ENCODE peak calls at places on chromosomes 2 and 18, in five cellular contexts. L is heart right ventricle; V is heart left ventricle; F is CD4-positive, alpha-beta memory T cell; Y is HCT116. D is an unnamed sample.

GRCh38 chr2:70381235-70381634 is 79.4 kb upstream of the FAM136A start:
- DNase-seq in L (no peak), V (no peak), F (no peak), Y (no peak), D (no peak)

GRCh38 chr2:9803023-9803805 is 40.1 kb upstream of the TAF1B start:
- DNase-seq in L (no peak), V (no peak), F (no peak), Y (no peak), D (no peak)

GRCh38 chr2:80326214-80326613 is 21.7 kb upstream of the LRRTM1 start:
- DNase-seq in L (peak; percentile 17), V (no peak), F (no peak), Y (no peak), D (no peak)

GRCh38 chr2:57373530-57373929 is 673.1 kb upstream of the VRK2 start:
- DNase-seq in L (no peak), V (no peak), F (no peak), Y (peak; percentile 70), D (no peak)

GRCh38 chr2:156405586-156405985 is 30.6 kb upstream of the GPD2 start:
- DNase-seq in L (no peak), V (no peak), F (no peak), Y (no peak), D (no peak)

GRCh38 chr2:68912732-68913131 is 40.0 kb downstream of the GKN2 start:
- DNase-seq in L (no peak), V (no peak), F (peak; percentile 48), Y (no peak), D (peak; percentile 18)

GRCh38 chr2:188328419-188328818 is 36.7 kb downstream of the GULP1 start:
- DNase-seq in L (no peak), V (no peak), F (no peak), Y (no peak), D (no peak)

GRCh38 chr2:102064679-102065674 is 73.2 kb downstream of the IL1R2 start:
- DNase-seq in L (no peak), V (no peak), F (no peak), Y (no peak), D (no peak)

GRCh38 chr2:105405291-105405690 is 6.4 kb upstream of the FHL2 start:
- DNase-seq in L (no peak), V (no peak), F (no peak), Y (no peak), D (no peak)

GRCh38 chr2:33492735-33493134 is 16.3 kb downstream of the RASGRP3 start:
- DNase-seq in L (no peak), V (no peak), F (no peak), Y (no peak), D (no peak)

GRCh38 chr2:181072486-181072885 is 92.1 kb downstream of the UBE2E3 start:
- DNase-seq in L (no peak), V (no peak), F (no peak), Y (no peak), D (no peak)

GRCh38 chr2:190524928-190525327 is 9.6 kb downstream of the NEMP2 start:
- DNase-seq in L (no peak), V (no peak), F (no peak), Y (no peak), D (no peak)

GRCh38 chr2:190802133-190802532 is 78.5 kb upstream of the GLS start:
- DNase-seq in L (no peak), V (no peak), F (no peak), Y (no peak), D (no peak)

GRCh38 chr18:28086530-28087172 is 90.3 kb downstream of the CDH2 start:
- DNase-seq in L (no peak), V (no peak), F (no peak), Y (no peak), D (no peak)

GRCh38 chr18:77803024-77803423 is 553.4 kb downstream of the GALR1 start:
- DNase-seq in L (no peak), V (no peak), F (no peak), Y (no peak), D (no peak)

GRCh38 chr2:182852787-182853186 is 13.7 kb downstream of the FRZB start:
- DNase-seq in L (no peak), V (no peak), F (no peak), Y (no peak), D (no peak)

GRCh38 chr2:225379861-225380260 is 19.6 kb upstream of the NYAP2 start:
- DNase-seq in L (no peak), V (no peak), F (no peak), Y (no peak), D (no peak)

GRCh38 chr2:54106631-54107454 is 8.6 kb upstream of the ACYP2 start:
- DNase-seq in L (peak; percentile 36), V (no peak), F (peak; percentile 55), Y (peak; percentile 53), D (no peak)

GRCh38 chr2:60958800-60959199 is 58.7 kb upstream of the PEX13 start:
- DNase-seq in L (no peak), V (no peak), F (no peak), Y (no peak), D (no peak)

GRCh38 chr18:32714571-32715148 is 58.2 kb downstream of the KLHL14 start:
- DNase-seq in L (peak; percentile 33), V (no peak), F (no peak), Y (peak; percentile 28), D (no peak)

GRCh38 chr2:230933521-230934180 is 8.6 kb upstream of the GPR55 start:
- DNase-seq in L (no peak), V (peak; percentile 17), F (no peak), Y (no peak), D (no peak)

GRCh38 chr2:112074506-112074905 is 19.4 kb downstream of the TMEM87B start:
- DNase-seq in L (no peak), V (no peak), F (no peak), Y (no peak), D (no peak)

GRCh38 chr2:199883474-199884212 is 27.4 kb upstream of the C2orf69 start:
- DNase-seq in L (no peak), V (no peak), F (no peak), Y (no peak), D (no peak)

GRCh38 chr2:14720319-14720718 is 87.8 kb downstream of the LRATD1 start:
- DNase-seq in L (no peak), V (no peak), F (no peak), Y (no peak), D (no peak)

GRCh38 chr2:79580175-79580574 is 67.3 kb downstream of the CTNNA2 start:
- DNase-seq in L (no peak), V (no peak), F (no peak), Y (no peak), D (no peak)

GRCh38 chr2:181891966-181892794 is 650 bp downstream of the ITPRID2 start:
- DNase-seq in L (peak; percentile 70), V (peak; percentile 78), F (peak; percentile 60), Y (peak; percentile 69), D (peak; percentile 24)

GRCh38 chr18:29849145-29849544 is 1193.4 kb downstream of the DSC3 start:
- DNase-seq in L (no peak), V (no peak), F (no peak), Y (no peak), D (no peak)

GRCh38 chr2:66271777-66272176 is 163.1 kb upstream of the MEIS1 start:
- DNase-seq in L (no peak), V (no peak), F (no peak), Y (no peak), D (no peak)

GRCh38 chr2:37084797-37085196 is 479 bp downstream of the GPATCH11 start:
- DNase-seq in L (no peak), V (no peak), F (no peak), Y (no peak), D (no peak)

GRCh38 chr2:219723311-219723710 is 95.9 kb downstream of the SLC4A3 start:
- DNase-seq in L (no peak), V (no peak), F (no peak), Y (no peak), D (no peak)

GRCh38 chr2:191696001-191696400 is 18.1 kb downstream of the NABP1 start:
- DNase-seq in L (peak; percentile 51), V (no peak), F (no peak), Y (no peak), D (no peak)

GRCh38 chr2:85811173-85811849 is 57.5 kb downstream of the ATOH8 start:
- DNase-seq in L (peak; percentile 61), V (peak; percentile 63), F (no peak), Y (no peak), D (no peak)

GRCh38 chr2:163266772-163267171 is 428.2 kb upstream of the KCNH7 start:
- DNase-seq in L (no peak), V (no peak), F (no peak), Y (no peak), D (no peak)

GRCh38 chr2:124810132-124810531 is 785.0 kb downstream of the CNTNAP5 start:
- DNase-seq in L (peak; percentile 39), V (peak; percentile 26), F (no peak), Y (no peak), D (no peak)

GRCh38 chr2:23036683-23037082 is 348.3 kb upstream of the KLHL29 start:
- DNase-seq in L (no peak), V (no peak), F (no peak), Y (no peak), D (no peak)

GRCh38 chr2:23042176-23042909 is 342.6 kb upstream of the KLHL29 start:
- DNase-seq in L (peak; percentile 12), V (peak; percentile 24), F (no peak), Y (no peak), D (no peak)

GRCh38 chr2:23041443-23041842 is 343.5 kb upstream of the KLHL29 start:
- DNase-seq in L (no peak), V (no peak), F (no peak), Y (no peak), D (no peak)

DNA sequence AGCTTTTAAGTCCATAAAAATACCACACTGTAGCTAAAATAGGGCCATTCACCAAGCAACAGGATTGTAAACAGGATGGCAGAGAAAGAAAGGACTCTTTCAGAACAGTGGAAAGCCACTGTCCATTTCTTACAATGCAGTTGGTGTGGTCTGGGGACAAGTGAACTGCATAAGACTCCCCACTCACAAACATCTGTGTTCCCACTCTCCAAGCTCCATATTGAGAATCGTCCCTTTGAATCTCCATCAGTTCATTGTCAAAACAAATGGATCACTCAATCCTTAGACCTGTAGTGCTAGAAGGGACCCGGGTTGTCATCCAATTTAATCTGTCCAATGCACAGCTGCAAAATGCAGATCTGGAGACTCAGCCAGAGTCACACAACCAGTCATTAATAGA is 347.4 kb upstream of the KLHL29 start:
- DNase-seq in L (no peak), V (no peak), F (no peak), Y (no peak), D (no peak)
- H3K9me3 ChIP-seq in L (no peaks in the 10 kb centered on the region), V (no peaks in the 10 kb centered on the region), F (no peaks in the 10 kb centered on the region), Y (no peaks in the 10 kb centered on the region), D (no peaks in the 10 kb centered on the region)

GRCh38 chr18:56066524-56067215 is 478.7 kb upstream of the TCF4 start:
- DNase-seq in L (no peak), V (no peak), F (no peak), Y (no peak), D (no peak)
- H3K9me3 ChIP-seq in L (peaks cover 8% of the 10 kb centered on the region), V (no peaks in the 10 kb centered on the region), F (no peaks in the 10 kb centered on the region), Y (peaks cover 13% of the 10 kb centered on the region), D (peaks cover 2% of the 10 kb centered on the region)

GRCh38 chr18:14978191-14978590 is 230.2 kb downstream of the ANKRD30B start:
- DNase-seq in L (no peak), V (no peak), F (no peak), Y (no peak), D (no peak)
- H3K9me3 ChIP-seq in L (no peaks in the 10 kb centered on the region), V (no peaks in the 10 kb centered on the region), F (no peaks in the 10 kb centered on the region), Y (peaks cover 5% of the 10 kb centered on the region), D (no peaks in the 10 kb centered on the region)

DNA sequence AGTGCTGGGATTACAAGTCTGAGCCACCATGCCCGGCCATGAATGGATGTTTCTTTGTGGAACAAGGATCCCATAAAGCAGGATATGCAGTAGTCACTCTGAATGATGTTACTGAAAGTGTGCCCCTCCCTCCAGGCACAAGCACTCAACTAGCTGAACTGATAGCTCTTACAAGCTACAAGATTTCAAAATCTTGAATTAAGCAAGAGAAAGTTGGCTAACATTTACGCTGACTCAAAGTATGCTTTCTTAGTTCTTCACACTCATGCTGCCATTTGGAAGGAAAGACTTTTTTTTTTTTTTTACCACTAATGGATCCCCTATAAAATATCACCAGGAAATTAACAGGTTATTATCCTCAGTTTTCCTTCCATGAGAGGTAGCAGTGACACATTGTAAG is 549.0 kb upstream of the PKDCC start:
- DNase-seq in L (no peak), V (no peak), F (no peak), Y (no peak), D (no peak)
- H3K9me3 ChIP-seq in L (peaks cover 76% of the 10 kb centered on the region), V (peaks cover 62% of the 10 kb centered on the region), F (peaks cover 20% of the 10 kb centered on the region), Y (peaks cover 14% of the 10 kb centered on the region), D (peaks cover 12% of the 10 kb centered on the region)